ENCODE peak calls at places on chromosome 20, in seven cellular contexts. U, B, S, X, G, J and E are unnamed samples.

GRCh38 chr20:15814903-15815302 is 758.3 kb downstream of the KIF16B start:
- DNase-seq in U (no peak), B (no peak), S (no peak), X (no peak), G (no peak), J (no peak), E (no peak)

GRCh38 chr20:4335722-4336121 is 320.4 kb upstream of the RNF24 start:
- DNase-seq in U (no peak), B (no peak), S (no peak), X (no peak), G (no peak), J (no peak), E (no peak)

GRCh38 chr20:25750765-25751696 is 54.4 kb upstream of the ZNF337 start:
- DNase-seq in U (peak), B (no peak), S (peak), X (no peak), G (peak), J (peak), E (peak)

GRCh38 chr20:63054695-63055240 is 48.0 kb upstream of the BHLHE23 start:
- DNase-seq in U (peak), B (no peak), S (no peak), X (no peak), G (no peak), J (no peak), E (no peak)

GRCh38 chr20:5133998-5134397 is 7.2 kb downstream of the CDS2 start:
- DNase-seq in U (no peak), B (no peak), S (no peak), X (no peak), G (no peak), J (no peak), E (no peak)

GRCh38 chr20:18548465-18548864 is 18.8 kb upstream of the SMIM26 start:
- DNase-seq in U (no peak), B (no peak), S (no peak), X (no peak), G (no peak), J (no peak), E (no peak)

GRCh38 chr20:37552415-37552814 is 24.7 kb upstream of the BLCAP start:
- DNase-seq in U (no peak), B (no peak), S (no peak), X (no peak), G (no peak), J (no peak), E (no peak)

GRCh38 chr20:51389543-51389924 is 153.0 kb downstream of the NFATC2 start:
- DNase-seq in U (no peak), B (no peak), S (no peak), X (no peak), G (no peak), J (no peak), E (no peak)

GRCh38 chr20:8757146-8757545 is 311.7 kb upstream of the PLCB4 start:
- DNase-seq in U (no peak), B (no peak), S (no peak), X (no peak), G (peak), J (peak), E (no peak)